ENCODE peak calls at places on chromosomes 4 and X, in four cellular contexts. One of them, this sample, is unnamed.

GRCh38 chr4:108559911-108560310 is 60.5 kb upstream of the RPL34 start:
- DNase-seq in fibroblast of mammary gland: no peak
- DNase-seq in retinal pigment epithelial cell: no peak
- DNase-seq in vagina: no peak
- DNase-seq in this sample: no peak

GRCh38 chr4:88112856-88113255 is 45.6 kb downstream of the ABCG2 start:
- DNase-seq in fibroblast of mammary gland: no peak
- DNase-seq in retinal pigment epithelial cell: no peak
- DNase-seq in vagina: no peak
- DNase-seq in this sample: no peak

GRCh38 chr4:126777649-126778048 is 855.1 kb upstream of the INTU start:
- DNase-seq in retinal pigment epithelial cell: no peak
- DNase-seq in fibroblast of mammary gland: peak
- DNase-seq in vagina: no peak
- DNase-seq in this sample: peak

GRCh38 chr4:123248260-123248659 is 148.3 kb upstream of the SPRY1 start:
- DNase-seq in fibroblast of mammary gland: peak
- DNase-seq in vagina: no peak
- DNase-seq in retinal pigment epithelial cell: no peak
- DNase-seq in this sample: peak

GRCh38 chr4:140851032-140851636 is 94.9 kb upstream of the TBC1D9 start:
- DNase-seq in retinal pigment epithelial cell: no peak
- DNase-seq in fibroblast of mammary gland: peak
- DNase-seq in vagina: no peak
- DNase-seq in this sample: peak

GRCh38 chr4:24565054-24565453 is 19.3 kb downstream of the DHX15 start:
- DNase-seq in vagina: no peak
- DNase-seq in retinal pigment epithelial cell: no peak
- DNase-seq in fibroblast of mammary gland: no peak
- DNase-seq in this sample: no peak

GRCh38 chr4:92387459-92388069 is 83.8 kb downstream of the GRID2 start:
- DNase-seq in vagina: no peak
- DNase-seq in fibroblast of mammary gland: peak
- DNase-seq in retinal pigment epithelial cell: no peak
- DNase-seq in this sample: peak

GRCh38 chrX:149512225-149512885 is 7.2 kb upstream of the IDS start:
- DNase-seq in fibroblast of mammary gland: peak
- DNase-seq in vagina: no peak
- DNase-seq in retinal pigment epithelial cell: no peak
- DNase-seq in this sample: peak

GRCh38 chr4:23070848-23071570 is 378.3 kb downstream of the GBA3 start:
- DNase-seq in fibroblast of mammary gland: no peak
- DNase-seq in retinal pigment epithelial cell: no peak
- DNase-seq in vagina: no peak
- DNase-seq in this sample: no peak

GRCh38 chrX:11427082-11428033 is 134.1 kb downstream of the AMELX start:
- DNase-seq in retinal pigment epithelial cell: no peak
- DNase-seq in vagina: no peak
- DNase-seq in fibroblast of mammary gland: peak
- DNase-seq in this sample: no peak

GRCh38 chr4:72631296-72631695 is 62.3 kb upstream of the ADAMTS3 start:
- DNase-seq in fibroblast of mammary gland: peak
- DNase-seq in retinal pigment epithelial cell: peak
- DNase-seq in vagina: no peak
- DNase-seq in this sample: peak

GRCh38 chr4:2427383-2428334 is 8.9 kb downstream of the CFAP99 start:
- DNase-seq in retinal pigment epithelial cell: no peak
- DNase-seq in fibroblast of mammary gland: no peak
- DNase-seq in vagina: no peak
- DNase-seq in this sample: no peak

GRCh38 chrX:154351183-154352011 is 23.0 kb downstream of the FLNA start:
- DNase-seq in vagina: no peak
- DNase-seq in fibroblast of mammary gland: no peak
- DNase-seq in retinal pigment epithelial cell: no peak
- DNase-seq in this sample: no peak

GRCh38 chrX:9416562-9417319 is 48.1 kb upstream of the TBL1X start:
- DNase-seq in fibroblast of mammary gland: peak
- DNase-seq in vagina: no peak
- DNase-seq in retinal pigment epithelial cell: no peak
- DNase-seq in this sample: peak

GRCh38 chr4:75048208-75048879 is 115.4 kb downstream of the PARM1 start:
- DNase-seq in retinal pigment epithelial cell: no peak
- DNase-seq in fibroblast of mammary gland: no peak
- DNase-seq in vagina: no peak
- DNase-seq in this sample: no peak

GRCh38 chr4:176964116-176964691 is 171.5 kb upstream of the VEGFC start:
- DNase-seq in retinal pigment epithelial cell: no peak
- DNase-seq in vagina: no peak
- DNase-seq in fibroblast of mammary gland: peak
- DNase-seq in this sample: no peak

GRCh38 chr4:108172780-108173598 is 4.3 kb upstream of the LEF1 start:
- DNase-seq in retinal pigment epithelial cell: no peak
- DNase-seq in fibroblast of mammary gland: peak
- DNase-seq in vagina: no peak
- DNase-seq in this sample: no peak

GRCh38 chrX:56783450-56783831 is 54.4 kb downstream of the NBDY start:
- DNase-seq in vagina: no peak
- DNase-seq in retinal pigment epithelial cell: no peak
- DNase-seq in fibroblast of mammary gland: peak
- DNase-seq in this sample: no peak

GRCh38 chr4:4395849-4396627 is 9.1 kb downstream of the NSG1 start:
- DNase-seq in retinal pigment epithelial cell: peak
- DNase-seq in fibroblast of mammary gland: peak
- DNase-seq in vagina: no peak
- DNase-seq in this sample: peak

GRCh38 chr4:130738233-130738632 is 1642.3 kb downstream of the C4orf33 start:
- DNase-seq in fibroblast of mammary gland: no peak
- DNase-seq in retinal pigment epithelial cell: no peak
- DNase-seq in vagina: no peak
- DNase-seq in this sample: no peak

GRCh38 chr4:1520145-1520661 is 114.0 kb upstream of the NKX1-1 start:
- DNase-seq in retinal pigment epithelial cell: no peak
- DNase-seq in vagina: no peak
- DNase-seq in fibroblast of mammary gland: no peak
- DNase-seq in this sample: no peak

GRCh38 chr4:161317000-161317399 is 846.8 kb downstream of the FSTL5 start:
- DNase-seq in fibroblast of mammary gland: no peak
- DNase-seq in retinal pigment epithelial cell: no peak
- DNase-seq in vagina: no peak
- DNase-seq in this sample: no peak

GRCh38 chrX:35826503-35826902 is 28.4 kb downstream of the MAGEB16 start:
- DNase-seq in retinal pigment epithelial cell: peak
- DNase-seq in vagina: no peak
- DNase-seq in fibroblast of mammary gland: no peak
- DNase-seq in this sample: no peak

GRCh38 chr4:114311745-114312144 is 286.9 kb upstream of the UGT8 start:
- DNase-seq in fibroblast of mammary gland: no peak
- DNase-seq in retinal pigment epithelial cell: no peak
- DNase-seq in vagina: no peak
- DNase-seq in this sample: no peak

GRCh38 chr4:23083391-23083790 is 390.7 kb downstream of the GBA3 start:
- DNase-seq in vagina: no peak
- DNase-seq in fibroblast of mammary gland: no peak
- DNase-seq in retinal pigment epithelial cell: no peak
- DNase-seq in this sample: no peak

GRCh38 chrX:66408507-66408906 is 230.4 kb downstream of the EDA2R start:
- DNase-seq in vagina: no peak
- DNase-seq in retinal pigment epithelial cell: no peak
- DNase-seq in fibroblast of mammary gland: no peak
- DNase-seq in this sample: no peak

GRCh38 chrX:109654710-109655109 is 29.7 kb upstream of the KCNE5 start:
- DNase-seq in retinal pigment epithelial cell: no peak
- DNase-seq in vagina: no peak
- DNase-seq in fibroblast of mammary gland: no peak
- DNase-seq in this sample: no peak

GRCh38 chr4:110480031-110480549 is 4.1 kb downstream of the ENPEP start:
- DNase-seq in retinal pigment epithelial cell: no peak
- DNase-seq in fibroblast of mammary gland: peak
- DNase-seq in vagina: no peak
- DNase-seq in this sample: peak

GRCh38 chr4:140233811-140234696 is 80.1 kb upstream of the MAML3 start:
- DNase-seq in vagina: no peak
- DNase-seq in retinal pigment epithelial cell: peak
- DNase-seq in fibroblast of mammary gland: peak
- DNase-seq in this sample: peak

GRCh38 chr4:85302756-85303155 is 172.2 kb upstream of the ARHGAP24 start:
- DNase-seq in fibroblast of mammary gland: no peak
- DNase-seq in vagina: no peak
- DNase-seq in retinal pigment epithelial cell: no peak
- DNase-seq in this sample: no peak

GRCh38 chr4:169823685-169824084 is 65.9 kb upstream of the HPF1 start:
- DNase-seq in vagina: no peak
- DNase-seq in fibroblast of mammary gland: peak
- DNase-seq in retinal pigment epithelial cell: peak
- DNase-seq in this sample: peak

GRCh38 chrX:121254336-121254735 is 206.9 kb downstream of the GLUD2 start:
- DNase-seq in fibroblast of mammary gland: peak
- DNase-seq in retinal pigment epithelial cell: no peak
- DNase-seq in vagina: no peak
- DNase-seq in this sample: no peak

GRCh38 chrX:19121898-19122640 is at the start of gene ADGRG2:
- DNase-seq in fibroblast of mammary gland: peak
- DNase-seq in vagina: no peak
- DNase-seq in retinal pigment epithelial cell: no peak
- DNase-seq in this sample: peak
- TF ChIP-seq CTCF in fibroblast of mammary gland: no peak
- TF ChIP-seq CTCF in vagina: no peak
- TF ChIP-seq CTCF in retinal pigment epithelial cell: peak
- TF ChIP-seq CTCF in this sample: peak

GRCh38 chr4:186621959-186622553 is 66.7 kb upstream of the MTNR1A start:
- DNase-seq in retinal pigment epithelial cell: peak
- DNase-seq in vagina: no peak
- DNase-seq in fibroblast of mammary gland: peak
- DNase-seq in this sample: peak
- TF ChIP-seq CTCF in retinal pigment epithelial cell: peak
- TF ChIP-seq CTCF in vagina: no peak
- TF ChIP-seq CTCF in fibroblast of mammary gland: peak
- TF ChIP-seq CTCF in this sample: peak

GRCh38 chr4:51884055-51884454 is 41.1 kb downstream of the DCUN1D4 start:
- DNase-seq in retinal pigment epithelial cell: no peak
- DNase-seq in fibroblast of mammary gland: no peak
- DNase-seq in vagina: no peak
- DNase-seq in this sample: no peak

GRCh38 chr4:51884606-51885005 is 41.7 kb downstream of the DCUN1D4 start:
- DNase-seq in fibroblast of mammary gland: no peak
- DNase-seq in vagina: no peak
- DNase-seq in retinal pigment epithelial cell: no peak
- DNase-seq in this sample: no peak

GRCh38 chr4:51880016-51880915 is 37.3 kb downstream of the DCUN1D4 start:
- DNase-seq in retinal pigment epithelial cell: no peak
- DNase-seq in vagina: no peak
- DNase-seq in fibroblast of mammary gland: peak
- DNase-seq in this sample: no peak

GRCh38 chr4:51890760-51891159 is 47.8 kb downstream of the DCUN1D4 start:
- DNase-seq in fibroblast of mammary gland: no peak
- DNase-seq in vagina: no peak
- DNase-seq in retinal pigment epithelial cell: no peak
- DNase-seq in this sample: no peak

GRCh38 chr4:51885371-51885770 is 42.4 kb downstream of the DCUN1D4 start:
- DNase-seq in vagina: no peak
- DNase-seq in retinal pigment epithelial cell: peak
- DNase-seq in fibroblast of mammary gland: peak
- DNase-seq in this sample: peak
- TF ChIP-seq CTCF in vagina: no peak
- TF ChIP-seq CTCF in retinal pigment epithelial cell: peak
- TF ChIP-seq CTCF in fibroblast of mammary gland: peak
- TF ChIP-seq CTCF in this sample: peak

GRCh38 chrX:17685026-17685425 is 52.3 kb upstream of the SCML1 start:
- DNase-seq in vagina: no peak
- DNase-seq in retinal pigment epithelial cell: no peak
- DNase-seq in fibroblast of mammary gland: no peak
- DNase-seq in this sample: no peak

GRCh38 chrX:17692709-17693346 is 44.5 kb upstream of the SCML1 start:
- DNase-seq in fibroblast of mammary gland: peak
- DNase-seq in vagina: no peak
- DNase-seq in retinal pigment epithelial cell: no peak
- DNase-seq in this sample: peak

GRCh38 chrX:17687648-17688047 is 49.6 kb upstream of the SCML1 start:
- DNase-seq in vagina: no peak
- DNase-seq in fibroblast of mammary gland: no peak
- DNase-seq in retinal pigment epithelial cell: no peak
- DNase-seq in this sample: no peak

GRCh38 chrX:17689971-17690409 is 47.3 kb upstream of the SCML1 start:
- DNase-seq in vagina: no peak
- DNase-seq in retinal pigment epithelial cell: peak
- DNase-seq in fibroblast of mammary gland: peak
- DNase-seq in this sample: peak
- TF ChIP-seq CTCF in vagina: peak
- TF ChIP-seq CTCF in retinal pigment epithelial cell: peak
- TF ChIP-seq CTCF in fibroblast of mammary gland: peak
- TF ChIP-seq CTCF in this sample: peak